ENCODE peak calls at places on chromosome 10, in four cellular contexts. One of them, this sample, is unnamed.

GRCh38 chr10:124520553-124521428 is 59.2 kb downstream of the LHPP start:
- DNase-seq in Ammon's horn: no peak
- DNase-seq in lung: no peak
- DNase-seq in activated CD4-positive, alpha-beta T cell treated with anti-CD3 and anti-CD28 coated beads for 4 hours: no peak
- DNase-seq in this sample: no peak

GRCh38 chr10:91756286-91756685 is 41.9 kb upstream of the TNKS2 start:
- DNase-seq in activated CD4-positive, alpha-beta T cell treated with anti-CD3 and anti-CD28 coated beads for 4 hours: no peak
- DNase-seq in Ammon's horn: no peak
- DNase-seq in lung: no peak
- DNase-seq in this sample: no peak

GRCh38 chr10:120584786-120585185 is 127.8 kb downstream of the PLPP4 start:
- DNase-seq in Ammon's horn: no peak
- DNase-seq in lung: no peak
- DNase-seq in activated CD4-positive, alpha-beta T cell treated with anti-CD3 and anti-CD28 coated beads for 4 hours: no peak
- DNase-seq in this sample: no peak

GRCh38 chr10:21737061-21737460 is 203.0 kb downstream of the MLLT10 start:
- DNase-seq in lung: no peak
- DNase-seq in activated CD4-positive, alpha-beta T cell treated with anti-CD3 and anti-CD28 coated beads for 4 hours: no peak
- DNase-seq in Ammon's horn: no peak
- DNase-seq in this sample: no peak

GRCh38 chr10:6778992-6779701 is 199.1 kb upstream of the PRKCQ start:
- DNase-seq in activated CD4-positive, alpha-beta T cell treated with anti-CD3 and anti-CD28 coated beads for 4 hours: no peak
- DNase-seq in Ammon's horn: peak
- DNase-seq in lung: peak
- DNase-seq in this sample: no peak

GRCh38 chr10:19832624-19833507 is 16.6 kb downstream of the PLXDC2 start:
- DNase-seq in activated CD4-positive, alpha-beta T cell treated with anti-CD3 and anti-CD28 coated beads for 4 hours: no peak
- DNase-seq in lung: no peak
- DNase-seq in Ammon's horn: no peak
- DNase-seq in this sample: no peak

GRCh38 chr10:36489928-36490279 is 635.5 kb upstream of the ANKRD30A start:
- DNase-seq in Ammon's horn: no peak
- DNase-seq in activated CD4-positive, alpha-beta T cell treated with anti-CD3 and anti-CD28 coated beads for 4 hours: no peak
- DNase-seq in lung: no peak
- DNase-seq in this sample: no peak

GRCh38 chr10:94617389-94617944 is 66.1 kb upstream of the CYP2C18 start:
- DNase-seq in lung: no peak
- DNase-seq in activated CD4-positive, alpha-beta T cell treated with anti-CD3 and anti-CD28 coated beads for 4 hours: no peak
- DNase-seq in Ammon's horn: no peak
- DNase-seq in this sample: no peak

GRCh38 chr10:115882021-115882420 is 391.0 kb downstream of the GFRA1 start:
- DNase-seq in activated CD4-positive, alpha-beta T cell treated with anti-CD3 and anti-CD28 coated beads for 4 hours: no peak
- DNase-seq in lung: no peak
- DNase-seq in Ammon's horn: no peak
- DNase-seq in this sample: no peak

GRCh38 chr10:10873289-10873688 is 144.4 kb upstream of the CELF2 start:
- DNase-seq in lung: no peak
- DNase-seq in Ammon's horn: no peak
- DNase-seq in activated CD4-positive, alpha-beta T cell treated with anti-CD3 and anti-CD28 coated beads for 4 hours: no peak
- DNase-seq in this sample: no peak

GRCh38 chr10:45429790-45430189 is 55.8 kb downstream of the ALOX5 start:
- DNase-seq in lung: no peak
- DNase-seq in Ammon's horn: no peak
- DNase-seq in activated CD4-positive, alpha-beta T cell treated with anti-CD3 and anti-CD28 coated beads for 4 hours: no peak
- DNase-seq in this sample: no peak

GRCh38 chr10:4655406-4655805 is 170.6 kb upstream of the AKR1E2 start:
- DNase-seq in lung: no peak
- DNase-seq in activated CD4-positive, alpha-beta T cell treated with anti-CD3 and anti-CD28 coated beads for 4 hours: no peak
- DNase-seq in Ammon's horn: no peak
- DNase-seq in this sample: no peak

GRCh38 chr10:11359849-11360248 is 251.6 kb downstream of the USP6NL start:
- DNase-seq in lung: no peak
- DNase-seq in Ammon's horn: no peak
- DNase-seq in activated CD4-positive, alpha-beta T cell treated with anti-CD3 and anti-CD28 coated beads for 4 hours: no peak
- DNase-seq in this sample: no peak